ENCODE peak calls at places on chromosomes 11 and 22, in five cellular contexts. B, L, K, F and Z are unnamed samples.
A peak's percentile ranks its signal among the peaks of the same experiment; 100 is the strongest.

GRCh38 chr22:50417544-50417943 is 57.3 kb downstream of the SBF1 start:
- DNase-seq in B (no peak), L (no peak), K (no peak), F (no peak), Z (no peak)

GRCh38 chr11:117096973-117097566 is 1.2 kb downstream of the SIK3 start:
- DNase-seq in B (no peak), L (no peak), K (no peak), F (no peak), Z (no peak)

GRCh38 chr11:31936309-31936708 is 125.2 kb upstream of the PAX6 start:
- DNase-seq in B (no peak), L (no peak), K (no peak), F (no peak), Z (no peak)

GRCh38 chr11:81888391-81888790 is 845.3 kb downstream of the FAM181B start:
- DNase-seq in B (no peak), L (no peak), K (peak; percentile 19), F (no peak), Z (no peak)

GRCh38 chr22:20422965-20423635 is 14.5 kb downstream of the SCARF2 start:
- DNase-seq in B (no peak), L (no peak), K (no peak), F (no peak), Z (no peak)

GRCh38 chr11:76629853-76630599 is 40.5 kb downstream of the LRRC32 start:
- DNase-seq in B (no peak), L (peak; percentile 31), K (peak; percentile 43), F (no peak), Z (no peak)

GRCh38 chr11:35115688-35116030 is 23.3 kb upstream of the CD44 start:
- DNase-seq in B (no peak), L (no peak), K (no peak), F (no peak), Z (no peak)

GRCh38 chr22:23829845-23830372 is 8.9 kb downstream of the DERL3 start:
- DNase-seq in B (no peak), L (peak; percentile 92), K (peak; percentile 90), F (no peak), Z (no peak)

GRCh38 chr11:46418751-46419150 is 27.2 kb upstream of the CHRM4 start:
- DNase-seq in B (no peak), L (no peak), K (no peak), F (no peak), Z (no peak)

GRCh38 chr11:35144811-35145210 is 5.8 kb downstream of the CD44 start:
- DNase-seq in B (no peak), L (no peak), K (peak; percentile 61), F (no peak), Z (no peak)

GRCh38 chr11:128692750-128693578 is 908 bp upstream of the FLI1 start:
- DNase-seq in B (no peak), L (no peak), K (peak; percentile 55), F (no peak), Z (no peak)

GRCh38 chr22:21726650-21727049 is 8.9 kb downstream of the YPEL1 start:
- DNase-seq in B (no peak), L (no peak), K (peak; percentile 32), F (peak; percentile 40), Z (no peak)

GRCh38 chr22:46007003-46007847 is 30.3 kb upstream of the WNT7B start:
- DNase-seq in B (no peak), L (no peak), K (peak; percentile 54), F (no peak), Z (no peak)

GRCh38 chr11:59141673-59142460 is 789 bp upstream of the FAM111A start:
- DNase-seq in B (no peak), L (no peak), K (peak; percentile 41), F (no peak), Z (no peak)

GRCh38 chr11:88414981-88415391 is 77.5 kb upstream of the CTSC start:
- DNase-seq in B (no peak), L (no peak), K (peak; percentile 71), F (no peak), Z (no peak)

GRCh38 chr22:47221840-47222615 is 459.6 kb downstream of the TBC1D22A start:
- DNase-seq in B (no peak), L (no peak), K (no peak), F (no peak), Z (no peak)

GRCh38 chr22:21641417-21641794 is 696 bp upstream of the SDF2L1 start:
- DNase-seq in B (no peak), L (no peak), K (peak; percentile 55), F (peak; percentile 68), Z (no peak)

GRCh38 chr11:129055196-129055595 is 112.5 kb upstream of the TP53AIP1 start:
- DNase-seq in B (no peak), L (no peak), K (no peak), F (no peak), Z (no peak)

GRCh38 chr22:30044369-30044768 is 35.9 kb upstream of the HORMAD2 start:
- DNase-seq in B (no peak), L (peak; percentile 27), K (peak; percentile 96), F (no peak), Z (no peak)

GRCh38 chr11:130478204-130478701 is 29.8 kb downstream of the ADAMTS15 start:
- DNase-seq in B (no peak), L (peak; percentile 89), K (peak; percentile 88), F (peak; percentile 37), Z (no peak)

GRCh38 chr11:2588809-2589537 is 110.8 kb downstream of the KCNQ1OT1 start:
- DNase-seq in B (no peak), L (no peak), K (no peak), F (no peak), Z (no peak)

GRCh38 chr11:96943970-96944369 is 554.2 kb downstream of the JRKL start:
- DNase-seq in B (no peak), L (no peak), K (no peak), F (no peak), Z (no peak)

GRCh38 chr11:58616594-58616993 is 5.9 kb upstream of the CNTF start:
- DNase-seq in B (no peak), L (peak; percentile 87), K (peak; percentile 93), F (no peak), Z (no peak)

GRCh38 chr11:931385-931784 is 5.7 kb downstream of the AP2A2 start:
- DNase-seq in B (no peak), L (peak; percentile 59), K (peak; percentile 40), F (no peak), Z (no peak)

GRCh38 chr11:125768256-125769046 is 10.2 kb downstream of the PATE2 start:
- DNase-seq in B (no peak), L (no peak), K (no peak), F (peak; percentile 17), Z (no peak)

GRCh38 chr11:67535577-67535976 is 12.3 kb upstream of the CABP2 start:
- DNase-seq in B (no peak), L (no peak), K (no peak), F (no peak), Z (no peak)
- H3K4me3 ChIP-seq in B (no peak overlapping the region), L (no peak overlapping the region), K (no peak overlapping the region), F (no peak overlapping the region), Z (no peak overlapping the region)

DNA sequence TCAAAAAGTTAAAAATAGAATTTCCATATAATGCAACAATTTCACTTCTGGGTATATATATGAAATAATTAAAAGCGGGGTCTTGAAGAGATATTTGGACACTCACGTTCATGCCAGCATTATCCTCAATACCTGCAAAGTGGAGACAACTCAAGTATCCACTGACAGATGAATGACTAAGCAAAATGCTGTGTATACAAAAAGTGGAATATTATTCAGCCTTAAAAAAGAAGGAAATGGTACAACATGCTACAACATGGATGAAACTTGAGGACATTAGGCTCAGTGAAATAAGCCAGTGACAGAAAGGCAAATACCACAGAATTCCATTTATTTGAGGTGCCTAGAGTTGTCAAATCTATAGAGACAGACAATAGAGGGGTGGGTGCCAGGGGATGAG is 62.5 kb upstream of the GAL start:
- DNase-seq in B (no peak), L (no peak), K (no peak), F (no peak), Z (no peak)
- H3K4me3 ChIP-seq in B (no peak overlapping the region), L (no peak overlapping the region), K (no peak overlapping the region), F (no peak overlapping the region), Z (no peak overlapping the region)

GRCh38 chr22:40294696-40295095 is 51.6 kb upstream of the ADSL start:
- DNase-seq in B (no peak), L (no peak), K (no peak), F (no peak), Z (no peak)

GRCh38 chr22:40285508-40285907 is 60.8 kb upstream of the ADSL start:
- DNase-seq in B (no peak), L (no peak), K (no peak), F (no peak), Z (no peak)

GRCh38 chr22:40289991-40290459 is 56.3 kb upstream of the ADSL start:
- DNase-seq in B (peak; percentile 64), L (no peak), K (peak; percentile 17), F (no peak), Z (no peak)
- H3K4me3 ChIP-seq in B (no peak overlapping the region), L (no peak overlapping the region), K (no peak overlapping the region), F (no peak overlapping the region), Z (no peak overlapping the region)

DNA sequence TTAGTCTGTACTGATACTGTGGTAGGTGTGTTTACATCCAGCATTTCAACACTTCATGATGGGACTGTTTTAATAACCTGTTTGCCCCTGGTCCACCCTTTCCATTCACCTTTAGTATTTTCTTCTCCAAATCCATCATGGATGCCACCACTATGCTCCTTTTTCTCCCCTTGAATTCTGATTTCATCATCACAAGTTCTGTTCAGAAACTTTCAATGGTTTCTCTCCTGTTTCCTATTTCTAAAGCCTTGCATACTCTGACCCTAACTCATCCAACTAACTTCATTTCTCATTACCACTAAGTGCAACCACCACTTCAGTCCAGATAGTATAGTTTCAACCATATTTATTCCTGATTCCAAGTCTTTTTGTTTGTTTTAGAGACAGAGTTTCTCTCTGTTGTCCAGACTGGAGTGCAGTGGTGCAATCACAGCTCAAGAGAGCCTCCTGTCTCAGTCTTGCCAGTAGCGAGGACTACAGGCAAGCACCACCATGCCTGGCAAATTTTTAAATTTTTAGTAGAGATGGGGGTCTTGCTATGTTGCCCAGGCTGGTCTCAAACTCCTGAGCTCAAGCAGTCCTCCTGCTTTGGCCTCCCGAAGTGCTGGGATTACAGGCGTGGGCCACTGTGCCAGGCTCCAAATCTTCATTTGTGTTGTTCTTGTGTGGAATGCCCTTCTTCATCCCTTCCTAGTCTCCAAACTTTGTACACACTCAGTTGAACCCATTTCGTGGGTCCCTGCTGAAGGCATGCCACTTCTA is 1.2 kb upstream of the LIN7C start:
- DNase-seq in B (no peak), L (no peak), K (no peak), F (no peak), Z (no peak)
- H3K4me3 ChIP-seq in B (no peak overlapping the region), L (peak overlapping the region; percentile 87), K (peak overlapping the region; percentile 94), F (peak overlapping the region; percentile 82), Z (no peak overlapping the region)